ENCODE peak calls at places on chromosomes 11 and 22, in four cellular contexts. One of them, this sample, is unnamed.

GRCh38 chr22:49521787-49522224 is 305.9 kb downstream of the BRD1 start:
- DNase-seq in HepG2: no peak
- DNase-seq in K562: no peak
- DNase-seq in A549: no peak
- DNase-seq in this sample: no peak

GRCh38 chr11:26987726-26988125 is 6.2 kb upstream of the FIBIN start:
- DNase-seq in HepG2: no peak
- DNase-seq in A549: no peak
- DNase-seq in K562: no peak
- DNase-seq in this sample: no peak

GRCh38 chr22:32411388-32411787 is 659 bp downstream of the RTCB start:
- DNase-seq in HepG2: peak; percentile 27
- DNase-seq in A549: no peak
- DNase-seq in K562: peak; percentile 15
- DNase-seq in this sample: no peak

GRCh38 chr11:28289444-28289843 is 181.3 kb downstream of the METTL15 start:
- DNase-seq in A549: no peak
- DNase-seq in HepG2: no peak
- DNase-seq in K562: no peak
- DNase-seq in this sample: no peak

GRCh38 chr22:39308614-39309363 is 10.6 kb downstream of the RPL3 start:
- DNase-seq in K562: peak; percentile 65
- DNase-seq in HepG2: no peak
- DNase-seq in A549: peak; percentile 60
- DNase-seq in this sample: no peak

GRCh38 chr22:16824718-16825687 is at the start of gene XKR3:
- DNase-seq in HepG2: no peak
- DNase-seq in A549: no peak
- DNase-seq in K562: peak; percentile 43
- DNase-seq in this sample: no peak

GRCh38 chr11:86484164-86484794 is 109.6 kb downstream of the CCDC81 start:
- DNase-seq in K562: peak; percentile 63
- DNase-seq in HepG2: peak; percentile 81
- DNase-seq in A549: peak; percentile 91
- DNase-seq in this sample: no peak

GRCh38 chr11:112881461-112881860 is 79.8 kb upstream of the NCAM1 start:
- DNase-seq in A549: peak; percentile 25
- DNase-seq in K562: peak; percentile 20
- DNase-seq in HepG2: no peak
- DNase-seq in this sample: peak; percentile 83

GRCh38 chr11:124758355-124759267 is 3.5 kb downstream of the ESAM start:
- DNase-seq in HepG2: peak; percentile 84
- DNase-seq in A549: peak; percentile 77
- DNase-seq in K562: peak; percentile 65
- DNase-seq in this sample: peak; percentile 70

GRCh38 chr11:114183041-114183511 is 113.1 kb upstream of the NNMT start:
- DNase-seq in A549: no peak
- DNase-seq in K562: peak; percentile 27
- DNase-seq in HepG2: no peak
- DNase-seq in this sample: no peak

GRCh38 chr11:9060700-9061111 is 30.7 kb downstream of the SCUBE2 start:
- DNase-seq in K562: peak; percentile 47
- DNase-seq in HepG2: peak; percentile 23
- DNase-seq in A549: peak; percentile 18
- DNase-seq in this sample: no peak

GRCh38 chr11:120675171-120675570 is 163.6 kb downstream of the GRIK4 start:
- DNase-seq in K562: no peak
- DNase-seq in HepG2: peak; percentile 38
- DNase-seq in A549: no peak
- DNase-seq in this sample: no peak

GRCh38 chr22:21865041-21865440 is 2.4 kb downstream of the MAPK1 start:
- DNase-seq in A549: no peak
- DNase-seq in HepG2: no peak
- DNase-seq in K562: peak; percentile 82
- DNase-seq in this sample: no peak

GRCh38 chr11:65524010-65524746 is 705 bp upstream of the SCYL1 start:
- DNase-seq in K562: peak; percentile 53
- DNase-seq in HepG2: no peak
- DNase-seq in A549: no peak
- DNase-seq in this sample: peak; percentile 59

GRCh38 chr11:58549644-58550043 is 26.0 kb downstream of the LPXN start:
- DNase-seq in K562: no peak
- DNase-seq in HepG2: no peak
- DNase-seq in A549: no peak
- DNase-seq in this sample: no peak

GRCh38 chr11:96875772-96876171 is 486.0 kb downstream of the JRKL start:
- DNase-seq in HepG2: no peak
- DNase-seq in A549: no peak
- DNase-seq in K562: no peak
- DNase-seq in this sample: no peak

GRCh38 chr11:16987205-16987568 is 27.0 kb downstream of the PLEKHA7 start:
- DNase-seq in K562: peak; percentile 47
- DNase-seq in A549: no peak
- DNase-seq in HepG2: no peak
- DNase-seq in this sample: no peak

DNA sequence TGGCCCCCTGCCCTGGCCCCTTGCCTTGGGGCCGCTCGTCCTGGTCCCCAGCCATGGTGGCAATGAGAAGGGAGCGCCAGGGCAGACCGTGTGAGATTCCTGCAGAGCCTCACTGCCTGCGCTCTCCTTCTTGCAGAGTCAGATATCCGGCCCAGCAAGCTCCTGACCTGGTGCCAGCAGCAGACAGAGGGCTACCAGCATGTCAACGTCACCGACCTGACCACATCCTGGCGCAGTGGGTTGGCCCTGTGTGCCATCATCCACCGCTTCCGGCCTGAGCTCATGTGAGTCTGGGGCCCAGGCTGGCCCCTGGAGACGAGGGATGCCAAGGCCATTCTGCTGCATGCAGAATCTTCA is 114.1 kb downstream of the MICAL2 start:
- DNase-seq in K562: no peak
- DNase-seq in HepG2: no peak
- DNase-seq in A549: no peak
- DNase-seq in this sample: no peak
- TF ChIP-seq EP300 in K562: no peak
- TF ChIP-seq EP300 in HepG2: no peak
- TF ChIP-seq EP300 in A549: no peak
- TF ChIP-seq EP300 in this sample: no peak

DNA sequence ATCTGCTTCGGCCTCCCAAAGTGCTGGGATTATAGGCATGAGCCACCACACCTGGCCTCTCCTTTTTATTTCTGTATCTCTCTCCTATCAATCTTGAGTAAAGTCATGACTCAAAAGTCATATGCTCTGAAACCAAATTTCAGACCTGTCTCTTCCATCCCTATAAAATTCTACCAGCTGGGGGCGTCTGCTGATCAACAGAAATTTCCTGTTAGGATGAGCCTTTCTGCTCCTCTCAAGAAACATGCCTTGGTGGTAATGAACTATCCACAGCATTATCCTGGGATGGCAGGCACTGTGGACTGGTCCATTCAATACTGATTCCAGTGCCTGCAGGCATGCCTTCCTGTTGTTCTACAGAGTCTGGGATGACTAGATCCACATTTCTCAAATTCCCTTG is 472.6 kb downstream of the NELL1 start:
- DNase-seq in K562: peak; percentile 0
- DNase-seq in A549: no peak
- DNase-seq in HepG2: no peak
- DNase-seq in this sample: no peak
- TF ChIP-seq MAFK in K562: no peak
- TF ChIP-seq MAFK in A549: no peak
- TF ChIP-seq MAFK in HepG2: no peak
- TF ChIP-seq MAFK in this sample: no peak

GRCh38 chr11:104490182-104490581 is 326.2 kb upstream of the PDGFD start:
- DNase-seq in A549: no peak
- DNase-seq in K562: no peak
- DNase-seq in HepG2: no peak
- DNase-seq in this sample: no peak

GRCh38 chr11:104487035-104487775 is 323.3 kb upstream of the PDGFD start:
- DNase-seq in K562: no peak
- DNase-seq in HepG2: no peak
- DNase-seq in A549: no peak
- DNase-seq in this sample: no peak

GRCh38 chr11:104484784-104485554 is 321.0 kb upstream of the PDGFD start:
- DNase-seq in K562: no peak
- DNase-seq in HepG2: no peak
- DNase-seq in A549: no peak
- DNase-seq in this sample: no peak
- TF ChIP-seq EP300 in K562: no peak
- TF ChIP-seq EP300 in HepG2: no peak
- TF ChIP-seq EP300 in A549: no peak
- TF ChIP-seq EP300 in this sample: no peak

GRCh38 chr11:20671856-20672546 is 2.6 kb downstream of the NELL1 start:
- DNase-seq in HepG2: peak; percentile 7
- DNase-seq in K562: peak; percentile 4
- DNase-seq in A549: peak; percentile 31
- DNase-seq in this sample: no peak
- TF ChIP-seq MAFK in HepG2: no peak
- TF ChIP-seq MAFK in K562: no peak
- TF ChIP-seq MAFK in A549: no peak
- TF ChIP-seq MAFK in this sample: no peak

DNA sequence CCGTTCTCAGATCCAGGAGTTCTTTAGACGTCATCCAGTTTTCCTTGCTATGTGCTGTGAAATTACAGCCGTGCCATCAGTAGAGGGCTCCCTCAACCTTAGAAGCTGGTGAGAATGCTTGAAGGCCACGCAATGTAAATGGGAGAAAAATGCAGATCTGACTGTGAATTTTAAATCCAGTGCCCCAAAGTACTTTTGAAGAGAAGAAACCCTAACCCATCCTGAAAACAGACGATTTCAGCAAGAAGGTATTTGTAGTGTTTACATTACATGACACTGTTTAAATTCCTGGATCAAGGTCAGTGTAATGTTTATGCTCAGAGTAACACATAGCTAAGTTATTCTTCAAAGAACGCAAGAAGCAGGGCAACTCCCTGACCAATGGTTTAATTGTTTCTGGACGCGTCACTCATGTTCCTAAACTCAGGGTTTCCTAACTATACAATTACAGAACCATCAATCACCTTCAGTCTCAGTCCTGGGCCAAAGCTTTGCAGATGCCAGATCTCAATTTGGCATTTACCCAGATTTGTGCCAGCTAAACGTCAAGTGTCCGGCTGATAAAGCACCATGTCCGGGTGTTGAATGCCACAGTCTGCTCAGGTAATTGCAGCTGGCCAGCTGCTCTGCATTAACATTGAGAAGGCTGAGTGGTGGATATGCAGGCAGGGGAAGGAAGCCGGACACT is 38.2 kb downstream of the ADAMTS8 start:
- DNase-seq in A549: peak; percentile 40
- DNase-seq in K562: peak; percentile 21
- DNase-seq in HepG2: peak; percentile 66
- DNase-seq in this sample: no peak
- TF ChIP-seq EP300 in A549: no peak
- TF ChIP-seq EP300 in K562: no peak
- TF ChIP-seq EP300 in HepG2: no peak
- TF ChIP-seq EP300 in this sample: no peak

DNA sequence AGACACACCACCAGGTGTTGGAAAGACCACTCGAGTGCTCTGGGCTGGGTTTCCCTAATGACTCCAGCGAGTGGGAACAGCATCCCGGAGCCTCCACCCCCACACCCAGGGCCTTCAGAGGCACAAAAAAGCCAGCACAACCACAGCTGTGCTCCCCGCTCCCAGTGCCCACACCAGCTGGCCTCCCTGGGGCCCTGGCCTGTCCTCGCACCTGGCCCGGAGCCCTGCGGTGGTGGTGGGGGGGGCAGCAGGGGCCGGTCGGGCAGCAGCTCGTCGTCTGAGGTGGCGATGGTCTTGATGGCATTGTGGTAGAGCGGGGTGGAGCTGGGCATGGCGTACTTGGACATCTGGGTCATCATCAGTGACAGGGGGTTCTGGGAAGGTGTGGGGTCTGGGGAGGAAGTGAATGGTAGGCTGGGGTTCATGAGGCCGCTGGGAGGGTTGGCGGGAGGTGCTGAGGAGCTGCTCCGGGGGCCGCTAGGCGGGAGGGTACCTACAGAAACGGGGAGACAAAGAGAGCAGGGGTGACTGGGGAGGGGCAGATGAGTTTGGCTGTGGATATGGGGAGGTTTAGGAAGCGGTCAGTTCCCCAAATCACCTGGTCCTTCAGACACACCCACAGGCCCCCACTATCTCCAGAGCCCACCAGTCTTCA is 16.1 kb downstream of the CXCR5 start:
- DNase-seq in A549: no peak
- DNase-seq in K562: no peak
- DNase-seq in HepG2: no peak
- DNase-seq in this sample: no peak
- TF ChIP-seq MAFK in A549: no peak
- TF ChIP-seq MAFK in K562: no peak
- TF ChIP-seq MAFK in HepG2: no peak
- TF ChIP-seq MAFK in this sample: no peak

GRCh38 chr11:459511-460220 is 9.6 kb downstream of the PTDSS2 start:
- DNase-seq in A549: no peak
- DNase-seq in HepG2: no peak
- DNase-seq in K562: no peak
- DNase-seq in this sample: no peak

GRCh38 chr11:462107-462890 is 12.2 kb downstream of the PTDSS2 start:
- DNase-seq in K562: no peak
- DNase-seq in A549: no peak
- DNase-seq in HepG2: no peak
- DNase-seq in this sample: no peak

GRCh38 chr11:457071-457760 is 7.1 kb downstream of the PTDSS2 start:
- DNase-seq in HepG2: no peak
- DNase-seq in A549: no peak
- DNase-seq in K562: no peak
- DNase-seq in this sample: no peak

GRCh38 chr11:461626-462025 is 11.5 kb downstream of the PTDSS2 start:
- DNase-seq in HepG2: no peak
- DNase-seq in A549: no peak
- DNase-seq in K562: no peak
- DNase-seq in this sample: no peak

GRCh38 chr11:460331-461199 is 10.5 kb downstream of the PTDSS2 start:
- DNase-seq in A549: peak; percentile 44
- DNase-seq in K562: peak; percentile 95
- DNase-seq in HepG2: no peak
- DNase-seq in this sample: no peak
- TF ChIP-seq EP300 in A549: no peak
- TF ChIP-seq EP300 in K562: peak; percentile 78
- TF ChIP-seq EP300 in HepG2: no peak
- TF ChIP-seq EP300 in this sample: no peak